ENCODE peak calls at places on chromosome 1, in seven cellular contexts. One of them, this sample, is unnamed.

GRCh38 chr1:206885341-206886060 is 11.7 kb upstream of the IL24 start:
- DNase-seq in IMR-90: no peak
- DNase-seq in mesendoderm: no peak
- DNase-seq in mesenchymal stem cell: no peak
- DNase-seq in neuronal stem cell: no peak
- DNase-seq in H9: no peak
- DNase-seq in trophoblast cell: no peak
- DNase-seq in this sample: no peak

GRCh38 chr1:119159963-119160362 is 19.5 kb upstream of the WARS2 start:
- DNase-seq in IMR-90: no peak
- DNase-seq in mesendoderm: no peak
- DNase-seq in mesenchymal stem cell: no peak
- DNase-seq in neuronal stem cell: no peak
- DNase-seq in H9: no peak
- DNase-seq in trophoblast cell: no peak
- DNase-seq in this sample: no peak

GRCh38 chr1:10918531-10918930 is 93.9 kb upstream of the TARDBP start:
- DNase-seq in IMR-90: peak; percentile 65
- DNase-seq in mesendoderm: no peak
- DNase-seq in mesenchymal stem cell: no peak
- DNase-seq in neuronal stem cell: no peak
- DNase-seq in H9: no peak
- DNase-seq in trophoblast cell: no peak
- DNase-seq in this sample: no peak

GRCh38 chr1:180646547-180646946 is 14.7 kb downstream of the XPR1 start:
- DNase-seq in IMR-90: no peak
- DNase-seq in mesendoderm: no peak
- DNase-seq in mesenchymal stem cell: no peak
- DNase-seq in neuronal stem cell: no peak
- DNase-seq in H9: no peak
- DNase-seq in trophoblast cell: no peak
- DNase-seq in this sample: no peak

GRCh38 chr1:55276671-55277376 is 61.7 kb upstream of the USP24 start:
- DNase-seq in IMR-90: no peak
- DNase-seq in mesendoderm: no peak
- DNase-seq in mesenchymal stem cell: no peak
- DNase-seq in neuronal stem cell: no peak
- DNase-seq in H9: no peak
- DNase-seq in trophoblast cell: no peak
- DNase-seq in this sample: no peak

GRCh38 chr1:35507947-35508346 is 49.3 kb downstream of the KIAA0319L start:
- DNase-seq in IMR-90: no peak
- DNase-seq in mesendoderm: no peak
- DNase-seq in mesenchymal stem cell: no peak
- DNase-seq in neuronal stem cell: no peak
- DNase-seq in H9: no peak
- DNase-seq in trophoblast cell: no peak
- DNase-seq in this sample: no peak

GRCh38 chr1:41495171-41495948 is 10.9 kb upstream of the EDN2 start:
- DNase-seq in IMR-90: peak; percentile 21
- DNase-seq in mesendoderm: peak; percentile 86
- DNase-seq in mesenchymal stem cell: peak; percentile 62
- DNase-seq in neuronal stem cell: no peak
- DNase-seq in H9: peak; percentile 80
- DNase-seq in trophoblast cell: no peak
- DNase-seq in this sample: no peak

GRCh38 chr1:115331531-115332331 is 6.3 kb downstream of the NGF start:
- DNase-seq in IMR-90: peak; percentile 83
- DNase-seq in mesendoderm: no peak
- DNase-seq in mesenchymal stem cell: peak; percentile 49
- DNase-seq in neuronal stem cell: no peak
- DNase-seq in H9: no peak
- DNase-seq in trophoblast cell: no peak
- DNase-seq in this sample: no peak

GRCh38 chr1:93722081-93723031 is 40.7 kb upstream of the BCAR3 start:
- DNase-seq in IMR-90: no peak
- DNase-seq in mesendoderm: peak; percentile 54
- DNase-seq in mesenchymal stem cell: no peak
- DNase-seq in neuronal stem cell: peak; percentile 90
- DNase-seq in H9: no peak
- DNase-seq in trophoblast cell: no peak
- DNase-seq in this sample: no peak

GRCh38 chr1:85801520-85801919 is 93.3 kb upstream of the ZNHIT6 start:
- DNase-seq in IMR-90: peak; percentile 62
- DNase-seq in mesendoderm: no peak
- DNase-seq in mesenchymal stem cell: no peak
- DNase-seq in neuronal stem cell: no peak
- DNase-seq in H9: no peak
- DNase-seq in trophoblast cell: no peak
- DNase-seq in this sample: no peak

GRCh38 chr1:218674280-218674773 is 329.2 kb downstream of the TGFB2 start:
- DNase-seq in IMR-90: peak; percentile 83
- DNase-seq in mesendoderm: peak; percentile 98
- DNase-seq in mesenchymal stem cell: peak; percentile 69
- DNase-seq in neuronal stem cell: peak; percentile 68
- DNase-seq in H9: peak; percentile 86
- DNase-seq in trophoblast cell: peak; percentile 61
- DNase-seq in this sample: peak; percentile 59

GRCh38 chr1:228075801-228076271 is 6.7 kb upstream of the ARF1 start:
- DNase-seq in IMR-90: no peak
- DNase-seq in mesendoderm: no peak
- DNase-seq in mesenchymal stem cell: no peak
- DNase-seq in neuronal stem cell: no peak
- DNase-seq in H9: no peak
- DNase-seq in trophoblast cell: no peak
- DNase-seq in this sample: no peak

GRCh38 chr1:195773958-195774357 is 834.3 kb downstream of the KCNT2 start:
- DNase-seq in IMR-90: no peak
- DNase-seq in mesendoderm: no peak
- DNase-seq in mesenchymal stem cell: no peak
- DNase-seq in neuronal stem cell: no peak
- DNase-seq in H9: no peak
- DNase-seq in trophoblast cell: no peak
- DNase-seq in this sample: no peak

GRCh38 chr1:90334137-90334536 is 339.2 kb downstream of the ZNF326 start:
- DNase-seq in IMR-90: no peak
- DNase-seq in mesendoderm: peak; percentile 12
- DNase-seq in mesenchymal stem cell: no peak
- DNase-seq in neuronal stem cell: no peak
- DNase-seq in H9: no peak
- DNase-seq in trophoblast cell: no peak
- DNase-seq in this sample: no peak

GRCh38 chr1:229430761-229431269 is 3.1 kb downstream of the ACTA1 start:
- DNase-seq in IMR-90: peak; percentile 37
- DNase-seq in mesendoderm: peak; percentile 83
- DNase-seq in mesenchymal stem cell: peak; percentile 51
- DNase-seq in neuronal stem cell: peak; percentile 50
- DNase-seq in H9: peak; percentile 88
- DNase-seq in trophoblast cell: peak; percentile 38
- DNase-seq in this sample: peak; percentile 53

GRCh38 chr1:53543130-53543770 is 84.1 kb downstream of the DMRTB1 start:
- DNase-seq in IMR-90: no peak
- DNase-seq in mesendoderm: no peak
- DNase-seq in mesenchymal stem cell: peak; percentile 44
- DNase-seq in neuronal stem cell: no peak
- DNase-seq in H9: no peak
- DNase-seq in trophoblast cell: no peak
- DNase-seq in this sample: no peak

GRCh38 chr1:42358791-42359190 is 21.8 kb upstream of the RIMKLA start:
- DNase-seq in IMR-90: no peak
- DNase-seq in mesendoderm: no peak
- DNase-seq in mesenchymal stem cell: no peak
- DNase-seq in neuronal stem cell: no peak
- DNase-seq in H9: no peak
- DNase-seq in trophoblast cell: no peak
- DNase-seq in this sample: no peak

GRCh38 chr1:8822383-8823294 is 5.2 kb upstream of the RERE start:
- DNase-seq in IMR-90: peak; percentile 89
- DNase-seq in mesendoderm: peak; percentile 49
- DNase-seq in mesenchymal stem cell: peak; percentile 96
- DNase-seq in neuronal stem cell: no peak
- DNase-seq in H9: no peak
- DNase-seq in trophoblast cell: no peak
- DNase-seq in this sample: no peak

GRCh38 chr1:51345300-51345687 is 14.9 kb upstream of the TTC39A start:
- DNase-seq in IMR-90: no peak
- DNase-seq in mesendoderm: no peak
- DNase-seq in mesenchymal stem cell: no peak
- DNase-seq in neuronal stem cell: no peak
- DNase-seq in H9: peak; percentile 53
- DNase-seq in trophoblast cell: no peak
- DNase-seq in this sample: no peak

GRCh38 chr1:51343624-51344023 is 13.3 kb upstream of the TTC39A start:
- DNase-seq in IMR-90: no peak
- DNase-seq in mesendoderm: no peak
- DNase-seq in mesenchymal stem cell: no peak
- DNase-seq in neuronal stem cell: no peak
- DNase-seq in H9: no peak
- DNase-seq in trophoblast cell: no peak
- DNase-seq in this sample: no peak

GRCh38 chr1:51342591-51343206 is 12.3 kb upstream of the TTC39A start:
- DNase-seq in IMR-90: no peak
- DNase-seq in mesendoderm: no peak
- DNase-seq in mesenchymal stem cell: no peak
- DNase-seq in neuronal stem cell: no peak
- DNase-seq in H9: no peak
- DNase-seq in trophoblast cell: no peak
- DNase-seq in this sample: no peak

GRCh38 chr1:51344602-51345299 is 14.4 kb upstream of the TTC39A start:
- DNase-seq in IMR-90: no peak
- DNase-seq in mesendoderm: peak; percentile 36
- DNase-seq in mesenchymal stem cell: no peak
- DNase-seq in neuronal stem cell: no peak
- DNase-seq in H9: peak; percentile 67
- DNase-seq in trophoblast cell: no peak
- DNase-seq in this sample: peak; percentile 76

DNA sequence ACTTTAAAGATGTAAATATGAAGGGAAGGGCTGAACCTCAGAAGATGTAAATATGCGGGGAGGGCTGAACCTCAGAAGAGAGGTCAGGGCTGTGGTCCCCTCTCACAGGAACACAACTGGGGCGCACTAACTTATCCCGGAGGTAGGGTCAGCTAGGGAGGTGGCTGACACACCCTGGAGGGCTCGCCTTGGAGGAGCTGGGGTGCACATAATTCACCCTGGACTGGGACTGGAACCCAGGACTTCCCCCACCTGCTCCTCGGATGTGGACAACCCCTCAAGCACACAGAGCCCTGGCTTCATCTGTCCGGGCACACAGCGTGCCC is 13.9 kb upstream of the TTC39A start:
- DNase-seq in IMR-90: no peak
- DNase-seq in mesendoderm: no peak
- DNase-seq in mesenchymal stem cell: no peak
- DNase-seq in neuronal stem cell: no peak
- DNase-seq in H9: no peak
- DNase-seq in trophoblast cell: no peak
- DNase-seq in this sample: no peak
- H2BK5ac ChIP-seq in IMR-90: no peak overlapping the region
- H2BK5ac ChIP-seq in mesendoderm: no peak overlapping the region
- H2BK5ac ChIP-seq in mesenchymal stem cell: no peak overlapping the region
- H2BK5ac ChIP-seq in neuronal stem cell: no peak overlapping the region
- H2BK5ac ChIP-seq in H9: no peak overlapping the region
- H2BK5ac ChIP-seq in trophoblast cell: no peak overlapping the region
- H2BK5ac ChIP-seq in this sample: no peak overlapping the region

GRCh38 chr1:100065969-100066227 is 66.8 kb downstream of the SASS6 start:
- DNase-seq in IMR-90: no peak
- DNase-seq in mesendoderm: no peak
- DNase-seq in mesenchymal stem cell: no peak
- DNase-seq in neuronal stem cell: no peak
- DNase-seq in H9: no peak
- DNase-seq in trophoblast cell: no peak
- DNase-seq in this sample: no peak
- H2BK5ac ChIP-seq in IMR-90: no peak overlapping the region
- H2BK5ac ChIP-seq in mesendoderm: no peak overlapping the region
- H2BK5ac ChIP-seq in mesenchymal stem cell: no peak overlapping the region
- H2BK5ac ChIP-seq in neuronal stem cell: no peak overlapping the region
- H2BK5ac ChIP-seq in H9: no peak overlapping the region
- H2BK5ac ChIP-seq in trophoblast cell: no peak overlapping the region
- H2BK5ac ChIP-seq in this sample: no peak overlapping the region

GRCh38 chr1:16254263-16254948 is 17.4 kb upstream of the CPLANE2 start:
- DNase-seq in IMR-90: peak; percentile 68
- DNase-seq in mesendoderm: no peak
- DNase-seq in mesenchymal stem cell: no peak
- DNase-seq in neuronal stem cell: no peak
- DNase-seq in H9: no peak
- DNase-seq in trophoblast cell: peak; percentile 82
- DNase-seq in this sample: no peak

GRCh38 chr1:16258591-16259135 is 21.7 kb upstream of the CPLANE2 start:
- DNase-seq in IMR-90: peak; percentile 29
- DNase-seq in mesendoderm: no peak
- DNase-seq in mesenchymal stem cell: no peak
- DNase-seq in neuronal stem cell: no peak
- DNase-seq in H9: no peak
- DNase-seq in trophoblast cell: peak; percentile 61
- DNase-seq in this sample: no peak

GRCh38 chr1:16260814-16261213 is 23.8 kb upstream of the CPLANE2 start:
- DNase-seq in IMR-90: peak; percentile 81
- DNase-seq in mesendoderm: peak; percentile 89
- DNase-seq in mesenchymal stem cell: peak; percentile 52
- DNase-seq in neuronal stem cell: no peak
- DNase-seq in H9: no peak
- DNase-seq in trophoblast cell: peak; percentile 7
- DNase-seq in this sample: no peak

GRCh38 chr1:16256478-16256877 is 19.5 kb upstream of the CPLANE2 start:
- DNase-seq in IMR-90: peak; percentile 20
- DNase-seq in mesendoderm: no peak
- DNase-seq in mesenchymal stem cell: no peak
- DNase-seq in neuronal stem cell: no peak
- DNase-seq in H9: no peak
- DNase-seq in trophoblast cell: peak; percentile 52
- DNase-seq in this sample: no peak

GRCh38 chr1:16257968-16258367 is 21.0 kb upstream of the CPLANE2 start:
- DNase-seq in IMR-90: no peak
- DNase-seq in mesendoderm: no peak
- DNase-seq in mesenchymal stem cell: no peak
- DNase-seq in neuronal stem cell: no peak
- DNase-seq in H9: no peak
- DNase-seq in trophoblast cell: no peak
- DNase-seq in this sample: no peak
- H2BK5ac ChIP-seq in IMR-90: peak overlapping the region; percentile 41
- H2BK5ac ChIP-seq in mesendoderm: no peak overlapping the region
- H2BK5ac ChIP-seq in mesenchymal stem cell: no peak overlapping the region
- H2BK5ac ChIP-seq in neuronal stem cell: no peak overlapping the region
- H2BK5ac ChIP-seq in H9: no peak overlapping the region
- H2BK5ac ChIP-seq in trophoblast cell: no peak overlapping the region
- H2BK5ac ChIP-seq in this sample: no peak overlapping the region

DNA sequence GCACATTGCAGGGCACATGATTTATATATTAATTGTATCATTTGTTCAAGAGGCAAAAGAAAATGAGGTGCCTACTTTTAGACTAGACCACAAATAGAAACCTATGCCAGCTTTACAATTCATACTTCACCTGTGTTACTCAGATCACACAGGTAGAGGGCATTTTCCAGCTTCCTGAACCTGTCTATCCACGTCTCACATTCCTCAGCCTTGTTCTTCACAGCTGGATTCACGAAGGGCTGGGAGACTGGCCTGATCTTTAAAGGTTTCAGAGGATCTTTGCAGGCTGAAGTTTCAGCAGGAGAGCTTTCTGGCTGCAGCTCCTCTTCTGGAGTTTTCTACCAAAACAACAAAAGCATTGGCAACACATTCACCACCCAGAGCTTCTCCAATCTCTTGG is 70.9 kb upstream of the CYP2J2 start:
- DNase-seq in IMR-90: no peak
- DNase-seq in mesendoderm: peak; percentile 70
- DNase-seq in mesenchymal stem cell: no peak
- DNase-seq in neuronal stem cell: no peak
- DNase-seq in H9: peak; percentile 41
- DNase-seq in trophoblast cell: no peak
- DNase-seq in this sample: peak; percentile 49
- H2BK5ac ChIP-seq in IMR-90: no peak overlapping the region
- H2BK5ac ChIP-seq in mesendoderm: no peak overlapping the region
- H2BK5ac ChIP-seq in mesenchymal stem cell: no peak overlapping the region
- H2BK5ac ChIP-seq in neuronal stem cell: no peak overlapping the region
- H2BK5ac ChIP-seq in H9: no peak overlapping the region
- H2BK5ac ChIP-seq in trophoblast cell: no peak overlapping the region
- H2BK5ac ChIP-seq in this sample: no peak overlapping the region

This sample was measured in H1.